ENCODE peak calls at places on chromosomes 5 and 9, in six cellular contexts. R is heart right ventricle, P is cardiac muscle cell, H is endodermal cell, F is HepG2, D is uterus. A is an unnamed sample.

GRCh38 chr9:136546697-136547481 is 1.0 kb upstream of the NOTCH1 start:
- DNase-seq in R (no peak), P (peak; percentile 75), H (peak; percentile 80), F (no peak), D (peak; percentile 88), A (no peak)

GRCh38 chr5:88145603-88146467 is 122.8 kb downstream of the TMEM161B start:
- DNase-seq in R (no peak), P (no peak), H (peak; percentile 79), F (peak; percentile 14), D (no peak), A (no peak)

GRCh38 chr5:151740336-151740942 is 18.0 kb downstream of the ATOX1 start:
- DNase-seq in R (peak; percentile 70), P (peak; percentile 97), H (peak; percentile 85), F (peak; percentile 30), D (peak; percentile 86), A (peak; percentile 83)

GRCh38 chr9:136052991-136053756 is 41.9 kb downstream of the NACC2 start:
- DNase-seq in R (no peak), P (no peak), H (peak; percentile 72), F (peak; percentile 14), D (no peak), A (no peak)

GRCh38 chr5:132389453-132390286 is 20.2 kb downstream of the SLC22A5 start:
- DNase-seq in R (no peak), P (peak; percentile 97), H (peak; percentile 65), F (no peak), D (peak; percentile 89), A (peak; percentile 100)

GRCh38 chr5:1522601-1523479 is 920 bp downstream of the LPCAT1 start:
- DNase-seq in R (peak; percentile 6), P (no peak), H (peak; percentile 68), F (no peak), D (peak; percentile 14), A (no peak)

GRCh38 chr5:14054965-14055963 is 87.9 kb upstream of the TRIO start:
- DNase-seq in R (no peak), P (no peak), H (no peak), F (no peak), D (no peak), A (peak; percentile 50)

GRCh38 chr5:27523629-27524028 is 485.2 kb upstream of the CDH9 start:
- DNase-seq in R (no peak), P (no peak), H (no peak), F (no peak), D (no peak), A (no peak)

GRCh38 chr9:106961623-106962022 is 98.7 kb downstream of the ZNF462 start:
- DNase-seq in R (no peak), P (no peak), H (no peak), F (no peak), D (no peak), A (no peak)

GRCh38 chr5:22889714-22890113 is 36.6 kb upstream of the CDH12 start:
- DNase-seq in R (no peak), P (no peak), H (no peak), F (no peak), D (no peak), A (no peak)

GRCh38 chr5:1821862-1822261 is 20.7 kb downstream of the NDUFS6 start:
- DNase-seq in R (no peak), P (no peak), H (no peak), F (no peak), D (no peak), A (no peak)

GRCh38 chr5:109707531-109707930 is 17.8 kb downstream of the MAN2A1 start:
- DNase-seq in R (no peak), P (no peak), H (no peak), F (peak; percentile 61), D (no peak), A (no peak)

GRCh38 chr9:115642285-115642684 is 511.3 kb upstream of the PAPPA start:
- DNase-seq in R (no peak), P (no peak), H (no peak), F (no peak), D (no peak), A (no peak)

GRCh38 chr5:66779535-66779934 is 183.3 kb downstream of the MAST4 start:
- DNase-seq in R (no peak), P (no peak), H (no peak), F (no peak), D (no peak), A (no peak)

GRCh38 chr5:149268928-149269557 is 2.6 kb upstream of the AFAP1L1 start:
- DNase-seq in R (no peak), P (peak; percentile 67), H (no peak), F (peak; percentile 49), D (no peak), A (peak; percentile 55)

GRCh38 chr5:56962286-56962685 is 10.4 kb upstream of the MIER3 start:
- DNase-seq in R (no peak), P (peak; percentile 48), H (no peak), F (peak; percentile 66), D (no peak), A (no peak)

GRCh38 chr9:33350310-33350709 is 52.1 kb downstream of the AQP7 start:
- DNase-seq in R (no peak), P (peak; percentile 61), H (no peak), F (no peak), D (no peak), A (peak; percentile 89)

GRCh38 chr5:53333160-53333559 is 147.3 kb upstream of the FST start:
- DNase-seq in R (no peak), P (peak; percentile 67), H (no peak), F (no peak), D (no peak), A (peak; percentile 85)

GRCh38 chr5:119022017-119022745 is 33.8 kb upstream of the DTWD2 start:
- DNase-seq in R (no peak), P (peak; percentile 63), H (no peak), F (no peak), D (no peak), A (peak; percentile 20)

GRCh38 chr5:3350781-3351180 is 244.9 kb upstream of the IRX1 start:
- DNase-seq in R (no peak), P (no peak), H (peak; percentile 24), F (no peak), D (no peak), A (no peak)

GRCh38 chr9:131432597-131433301 is 38.9 kb downstream of the PRRC2B start:
- DNase-seq in R (no peak), P (peak; percentile 78), H (no peak), F (no peak), D (no peak), A (peak; percentile 91)

GRCh38 chr5:68519135-68519534 is 303.6 kb downstream of the PIK3R1 start:
- DNase-seq in R (no peak), P (no peak), H (no peak), F (no peak), D (no peak), A (no peak)

GRCh38 chr9:114317665-114318357 is 5.1 kb upstream of the ORM1 start:
- DNase-seq in R (no peak), P (peak; percentile 81), H (no peak), F (no peak), D (peak; percentile 1), A (peak; percentile 15)

GRCh38 chr5:37838152-37838932 is 1.5 kb downstream of the GDNF start:
- DNase-seq in R (no peak), P (peak; percentile 33), H (peak; percentile 86), F (no peak), D (no peak), A (no peak)

GRCh38 chr9:121105531-121105930 is 30.8 kb downstream of the CNTRL start:
- DNase-seq in R (no peak), P (no peak), H (no peak), F (no peak), D (no peak), A (no peak)

GRCh38 chr9:121107881-121108280 is 33.1 kb downstream of the CNTRL start:
- DNase-seq in R (no peak), P (peak; percentile 21), H (no peak), F (no peak), D (no peak), A (no peak)

DNA sequence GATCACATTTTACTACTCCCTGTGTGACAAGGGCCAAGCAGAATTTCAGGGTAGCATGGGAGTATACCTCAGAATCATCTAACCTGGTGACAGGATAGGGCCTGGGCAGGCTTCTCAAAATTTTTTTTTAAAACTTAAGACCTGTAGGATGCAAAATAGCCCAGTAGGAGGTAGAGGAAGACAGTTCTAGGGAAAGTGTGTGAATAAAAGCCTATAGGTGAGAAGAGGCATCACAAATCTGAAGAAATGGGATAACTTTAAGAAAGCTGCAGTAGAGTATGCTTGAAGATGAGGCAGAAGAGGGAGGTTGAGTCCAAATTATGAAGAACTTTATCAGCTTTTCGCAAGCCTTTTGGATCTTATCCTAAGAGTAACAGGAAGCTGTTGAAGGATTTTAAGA is 32.3 kb downstream of the CNTRL start:
- DNase-seq in R (no peak), P (peak; percentile 29), H (no peak), F (peak; percentile 10), D (no peak), A (peak; percentile 9)
- TF ChIP-seq CTCF in R (no peak), P (peak; percentile 28), H (peak; percentile 77), F (no peak), D (no peak), A (peak; percentile 44)

GRCh38 chr5:9903806-9904205 is 273.7 kb upstream of the TAS2R1 start:
- DNase-seq in R (no peak), P (peak; percentile 55), H (no peak), F (no peak), D (no peak), A (peak; percentile 52)

GRCh38 chr5:9892696-9893095 is 262.5 kb upstream of the TAS2R1 start:
- DNase-seq in R (no peak), P (no peak), H (no peak), F (no peak), D (no peak), A (no peak)

GRCh38 chr5:9894571-9895304 is 264.6 kb upstream of the TAS2R1 start:
- DNase-seq in R (no peak), P (no peak), H (no peak), F (no peak), D (no peak), A (no peak)

GRCh38 chr5:9895305-9895650 is 265.1 kb upstream of the TAS2R1 start:
- DNase-seq in R (no peak), P (no peak), H (peak; percentile 55), F (no peak), D (no peak), A (no peak)

GRCh38 chr5:9898319-9898718 is 268.2 kb upstream of the TAS2R1 start:
- DNase-seq in R (no peak), P (peak; percentile 68), H (peak; percentile 80), F (peak; percentile 5), D (no peak), A (peak; percentile 51)
- TF ChIP-seq CTCF in R (no peak), P (peak; percentile 67), H (peak; percentile 82), F (peak; percentile 48), D (no peak), A (peak; percentile 81)

GRCh38 chr9:70419546-70420266 is 5.2 kb upstream of the KLF9 start:
- DNase-seq in R (peak; percentile 97), P (no peak), H (peak; percentile 87), F (peak; percentile 91), D (peak; percentile 99), A (peak; percentile 95)
- TF ChIP-seq CTCF in R (no peak), P (peak; percentile 12), H (peak; percentile 31), F (peak; percentile 6), D (peak; percentile 8), A (peak; percentile 32)

DNA sequence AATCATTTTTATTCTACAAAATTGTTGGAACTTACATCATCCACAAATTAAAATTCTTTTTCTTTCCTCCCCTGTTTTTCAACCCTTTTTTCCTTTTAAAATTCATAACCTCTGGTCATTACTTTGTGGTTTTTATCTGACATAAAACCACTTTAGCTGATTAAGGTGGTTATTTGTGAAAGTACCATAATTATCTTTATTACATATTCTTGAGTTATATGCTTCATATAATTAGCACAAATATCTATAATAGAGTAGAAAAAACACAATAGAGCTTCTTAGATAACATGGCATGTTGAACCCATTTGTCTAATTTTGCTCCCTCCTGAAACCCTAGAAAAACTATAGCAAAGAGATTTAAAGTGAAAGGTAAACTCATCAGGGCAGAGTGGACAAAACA is 22.9 kb upstream of the PPIC start:
- DNase-seq in R (no peak), P (no peak), H (no peak), F (no peak), D (no peak), A (no peak)
- TF ChIP-seq CTCF in R (no peak), P (no peak), H (no peak), F (no peak), D (no peak), A (no peak)

A was measured in HFFc6.